ENCODE peak calls at places on chromosomes 12 and 14, in nine cellular contexts. One of them, this sample, is unnamed.

GRCh38 chr12:79673334-79673733 is 17.4 kb downstream of the PAWR start:
- DNase-seq in GM04503: no peak
- DNase-seq in activated naive CD4-positive, alpha-beta T cell treated with anti-CD3 and anti-CD28 coated beads, Interleukin-2, amount 50 U/mL, for 16 hours: no peak
- DNase-seq in GM13977: no peak
- DNase-seq in NCI-H774: no peak
- DNase-seq in AG09319: no peak
- DNase-seq in SHP77: peak; percentile 30
- DNase-seq in MCF 10A: no peak
- DNase-seq in putamen: no peak
- DNase-seq in this sample: no peak

GRCh38 chr12:2634481-2634880 is 160.3 kb upstream of the FKBP4 start:
- DNase-seq in GM04503: no peak
- DNase-seq in MCF 10A: no peak
- DNase-seq in AG09319: no peak
- DNase-seq in activated naive CD4-positive, alpha-beta T cell treated with anti-CD3 and anti-CD28 coated beads, Interleukin-2, amount 50 U/mL, for 16 hours: no peak
- DNase-seq in SHP77: no peak
- DNase-seq in NCI-H774: no peak
- DNase-seq in putamen: no peak
- DNase-seq in GM13977: no peak
- DNase-seq in this sample: no peak

GRCh38 chr14:90698379-90698869 is 117.8 kb downstream of the TTC7B start:
- DNase-seq in GM13977: no peak
- DNase-seq in SHP77: peak; percentile 75
- DNase-seq in NCI-H774: no peak
- DNase-seq in GM04503: peak; percentile 33
- DNase-seq in putamen: peak; percentile 79
- DNase-seq in AG09319: no peak
- DNase-seq in activated naive CD4-positive, alpha-beta T cell treated with anti-CD3 and anti-CD28 coated beads, Interleukin-2, amount 50 U/mL, for 16 hours: no peak
- DNase-seq in MCF 10A: no peak
- DNase-seq in this sample: no peak

GRCh38 chr14:90536511-90537191 is 139.8 kb downstream of the CALM1 start:
- DNase-seq in putamen: no peak
- DNase-seq in AG09319: no peak
- DNase-seq in activated naive CD4-positive, alpha-beta T cell treated with anti-CD3 and anti-CD28 coated beads, Interleukin-2, amount 50 U/mL, for 16 hours: no peak
- DNase-seq in MCF 10A: no peak
- DNase-seq in GM13977: no peak
- DNase-seq in GM04503: no peak
- DNase-seq in SHP77: no peak
- DNase-seq in NCI-H774: no peak
- DNase-seq in this sample: no peak

GRCh38 chr12:52081263-52081733 is 1.8 kb downstream of the SMIM41 start:
- DNase-seq in NCI-H774: no peak
- DNase-seq in AG09319: no peak
- DNase-seq in MCF 10A: no peak
- DNase-seq in putamen: no peak
- DNase-seq in activated naive CD4-positive, alpha-beta T cell treated with anti-CD3 and anti-CD28 coated beads, Interleukin-2, amount 50 U/mL, for 16 hours: no peak
- DNase-seq in GM04503: no peak
- DNase-seq in GM13977: peak; percentile 67
- DNase-seq in SHP77: peak; percentile 89
- DNase-seq in this sample: no peak

GRCh38 chr12:95114766-95115450 is 41.5 kb upstream of the NR2C1 start:
- DNase-seq in GM13977: no peak
- DNase-seq in activated naive CD4-positive, alpha-beta T cell treated with anti-CD3 and anti-CD28 coated beads, Interleukin-2, amount 50 U/mL, for 16 hours: no peak
- DNase-seq in GM04503: no peak
- DNase-seq in MCF 10A: no peak
- DNase-seq in AG09319: no peak
- DNase-seq in NCI-H774: no peak
- DNase-seq in SHP77: no peak
- DNase-seq in putamen: no peak
- DNase-seq in this sample: no peak

GRCh38 chr12:10213168-10214130 is 772 bp downstream of the GABARAPL1 start:
- DNase-seq in MCF 10A: peak; percentile 75
- DNase-seq in putamen: peak; percentile 80
- DNase-seq in AG09319: peak; percentile 68
- DNase-seq in GM04503: no peak
- DNase-seq in GM13977: peak; percentile 74
- DNase-seq in activated naive CD4-positive, alpha-beta T cell treated with anti-CD3 and anti-CD28 coated beads, Interleukin-2, amount 50 U/mL, for 16 hours: peak; percentile 76
- DNase-seq in NCI-H774: peak; percentile 29
- DNase-seq in SHP77: peak; percentile 16
- DNase-seq in this sample: peak; percentile 85

GRCh38 chr14:72774141-72774540 is 119.8 kb downstream of the DPF3 start:
- DNase-seq in putamen: no peak
- DNase-seq in SHP77: no peak
- DNase-seq in AG09319: no peak
- DNase-seq in GM13977: no peak
- DNase-seq in NCI-H774: no peak
- DNase-seq in MCF 10A: no peak
- DNase-seq in GM04503: no peak
- DNase-seq in activated naive CD4-positive, alpha-beta T cell treated with anti-CD3 and anti-CD28 coated beads, Interleukin-2, amount 50 U/mL, for 16 hours: no peak
- DNase-seq in this sample: no peak

GRCh38 chr14:102255401-102256190 is 49.4 kb downstream of the MOK start:
- DNase-seq in putamen: no peak
- DNase-seq in activated naive CD4-positive, alpha-beta T cell treated with anti-CD3 and anti-CD28 coated beads, Interleukin-2, amount 50 U/mL, for 16 hours: no peak
- DNase-seq in MCF 10A: peak; percentile 37
- DNase-seq in SHP77: no peak
- DNase-seq in NCI-H774: no peak
- DNase-seq in GM04503: no peak
- DNase-seq in AG09319: no peak
- DNase-seq in GM13977: no peak
- DNase-seq in this sample: no peak

GRCh38 chr14:71626281-71626835 is 305.9 kb upstream of the RGS6 start:
- DNase-seq in NCI-H774: no peak
- DNase-seq in SHP77: no peak
- DNase-seq in GM13977: no peak
- DNase-seq in AG09319: no peak
- DNase-seq in GM04503: no peak
- DNase-seq in putamen: no peak
- DNase-seq in MCF 10A: no peak
- DNase-seq in activated naive CD4-positive, alpha-beta T cell treated with anti-CD3 and anti-CD28 coated beads, Interleukin-2, amount 50 U/mL, for 16 hours: no peak
- DNase-seq in this sample: no peak

GRCh38 chr12:43761535-43761934 is 2.8 kb downstream of the IRAK4 start:
- DNase-seq in NCI-H774: no peak
- DNase-seq in MCF 10A: no peak
- DNase-seq in GM04503: no peak
- DNase-seq in AG09319: no peak
- DNase-seq in GM13977: no peak
- DNase-seq in activated naive CD4-positive, alpha-beta T cell treated with anti-CD3 and anti-CD28 coated beads, Interleukin-2, amount 50 U/mL, for 16 hours: no peak
- DNase-seq in putamen: no peak
- DNase-seq in SHP77: no peak
- DNase-seq in this sample: no peak

GRCh38 chr12:89796798-89797382 is 88.3 kb upstream of the ATP2B1 start:
- DNase-seq in SHP77: no peak
- DNase-seq in NCI-H774: no peak
- DNase-seq in AG09319: no peak
- DNase-seq in activated naive CD4-positive, alpha-beta T cell treated with anti-CD3 and anti-CD28 coated beads, Interleukin-2, amount 50 U/mL, for 16 hours: no peak
- DNase-seq in putamen: no peak
- DNase-seq in GM13977: no peak
- DNase-seq in GM04503: no peak
- DNase-seq in MCF 10A: no peak
- DNase-seq in this sample: no peak

GRCh38 chr14:26255213-26255612 is 342.6 kb downstream of the NOVA1 start:
- DNase-seq in SHP77: no peak
- DNase-seq in activated naive CD4-positive, alpha-beta T cell treated with anti-CD3 and anti-CD28 coated beads, Interleukin-2, amount 50 U/mL, for 16 hours: no peak
- DNase-seq in GM04503: no peak
- DNase-seq in GM13977: no peak
- DNase-seq in MCF 10A: peak; percentile 8
- DNase-seq in AG09319: no peak
- DNase-seq in putamen: no peak
- DNase-seq in NCI-H774: no peak
- DNase-seq in this sample: peak; percentile 19

GRCh38 chr12:57216014-57216891 is at the start of gene NXPH4:
- DNase-seq in GM04503: no peak
- DNase-seq in GM13977: peak; percentile 83
- DNase-seq in MCF 10A: no peak
- DNase-seq in activated naive CD4-positive, alpha-beta T cell treated with anti-CD3 and anti-CD28 coated beads, Interleukin-2, amount 50 U/mL, for 16 hours: peak; percentile 68
- DNase-seq in SHP77: no peak
- DNase-seq in AG09319: no peak
- DNase-seq in NCI-H774: peak; percentile 57
- DNase-seq in putamen: no peak
- DNase-seq in this sample: peak; percentile 41

GRCh38 chr12:117144599-117144998 is 45.4 kb upstream of the TESC start:
- DNase-seq in MCF 10A: no peak
- DNase-seq in activated naive CD4-positive, alpha-beta T cell treated with anti-CD3 and anti-CD28 coated beads, Interleukin-2, amount 50 U/mL, for 16 hours: no peak
- DNase-seq in GM04503: no peak
- DNase-seq in NCI-H774: no peak
- DNase-seq in SHP77: no peak
- DNase-seq in putamen: peak; percentile 64
- DNase-seq in AG09319: no peak
- DNase-seq in GM13977: no peak
- DNase-seq in this sample: no peak

GRCh38 chr12:131098178-131098981 is 144.7 kb downstream of the ADGRD1 start:
- DNase-seq in putamen: no peak
- DNase-seq in NCI-H774: no peak
- DNase-seq in GM04503: no peak
- DNase-seq in GM13977: no peak
- DNase-seq in AG09319: no peak
- DNase-seq in activated naive CD4-positive, alpha-beta T cell treated with anti-CD3 and anti-CD28 coated beads, Interleukin-2, amount 50 U/mL, for 16 hours: no peak
- DNase-seq in MCF 10A: no peak
- DNase-seq in SHP77: no peak
- DNase-seq in this sample: no peak

GRCh38 chr12:48126953-48127630 is 7.9 kb downstream of the PFKM start:
- DNase-seq in GM13977: no peak
- DNase-seq in SHP77: no peak
- DNase-seq in NCI-H774: no peak
- DNase-seq in activated naive CD4-positive, alpha-beta T cell treated with anti-CD3 and anti-CD28 coated beads, Interleukin-2, amount 50 U/mL, for 16 hours: no peak
- DNase-seq in GM04503: no peak
- DNase-seq in MCF 10A: no peak
- DNase-seq in AG09319: no peak
- DNase-seq in putamen: no peak
- DNase-seq in this sample: no peak

GRCh38 chr12:47576256-47576655 is 129.6 kb downstream of the RPAP3 start:
- DNase-seq in MCF 10A: no peak
- DNase-seq in putamen: peak; percentile 58
- DNase-seq in GM13977: no peak
- DNase-seq in AG09319: no peak
- DNase-seq in activated naive CD4-positive, alpha-beta T cell treated with anti-CD3 and anti-CD28 coated beads, Interleukin-2, amount 50 U/mL, for 16 hours: no peak
- DNase-seq in SHP77: no peak
- DNase-seq in GM04503: no peak
- DNase-seq in NCI-H774: peak; percentile 50
- DNase-seq in this sample: no peak

GRCh38 chr14:92517761-92518160 is 4.2 kb downstream of the RIN3 start:
- DNase-seq in NCI-H774: no peak
- DNase-seq in putamen: no peak
- DNase-seq in AG09319: no peak
- DNase-seq in activated naive CD4-positive, alpha-beta T cell treated with anti-CD3 and anti-CD28 coated beads, Interleukin-2, amount 50 U/mL, for 16 hours: no peak
- DNase-seq in GM13977: no peak
- DNase-seq in MCF 10A: no peak
- DNase-seq in GM04503: no peak
- DNase-seq in SHP77: no peak
- DNase-seq in this sample: no peak

GRCh38 chr14:49692895-49693737 is at the start of gene KLHDC1:
- DNase-seq in NCI-H774: peak; percentile 43
- DNase-seq in activated naive CD4-positive, alpha-beta T cell treated with anti-CD3 and anti-CD28 coated beads, Interleukin-2, amount 50 U/mL, for 16 hours: peak; percentile 77
- DNase-seq in putamen: peak; percentile 88
- DNase-seq in SHP77: peak; percentile 19
- DNase-seq in GM04503: no peak
- DNase-seq in GM13977: peak; percentile 80
- DNase-seq in AG09319: peak; percentile 39
- DNase-seq in MCF 10A: peak; percentile 51
- DNase-seq in this sample: peak; percentile 74

GRCh38 chr12:82682851-82683261 is 3.9 kb upstream of the TMTC2 start:
- DNase-seq in AG09319: no peak
- DNase-seq in putamen: no peak
- DNase-seq in GM04503: no peak
- DNase-seq in GM13977: no peak
- DNase-seq in SHP77: no peak
- DNase-seq in NCI-H774: no peak
- DNase-seq in MCF 10A: peak; percentile 54
- DNase-seq in activated naive CD4-positive, alpha-beta T cell treated with anti-CD3 and anti-CD28 coated beads, Interleukin-2, amount 50 U/mL, for 16 hours: no peak
- DNase-seq in this sample: no peak

GRCh38 chr12:92079054-92079385 is 66.6 kb downstream of the BTG1 start:
- DNase-seq in MCF 10A: no peak
- DNase-seq in GM13977: no peak
- DNase-seq in NCI-H774: no peak
- DNase-seq in GM04503: peak; percentile 37
- DNase-seq in activated naive CD4-positive, alpha-beta T cell treated with anti-CD3 and anti-CD28 coated beads, Interleukin-2, amount 50 U/mL, for 16 hours: no peak
- DNase-seq in putamen: no peak
- DNase-seq in AG09319: no peak
- DNase-seq in SHP77: no peak
- DNase-seq in this sample: no peak

GRCh38 chr12:120119395-120119973 is 2.9 kb upstream of the RAB35 start:
- DNase-seq in GM04503: no peak
- DNase-seq in MCF 10A: peak; percentile 24
- DNase-seq in SHP77: no peak
- DNase-seq in GM13977: no peak
- DNase-seq in NCI-H774: no peak
- DNase-seq in AG09319: no peak
- DNase-seq in putamen: no peak
- DNase-seq in activated naive CD4-positive, alpha-beta T cell treated with anti-CD3 and anti-CD28 coated beads, Interleukin-2, amount 50 U/mL, for 16 hours: peak; percentile 45
- DNase-seq in this sample: no peak

GRCh38 chr14:96629558-96630222 is 127.5 kb downstream of the PAPOLA start:
- DNase-seq in GM13977: no peak
- DNase-seq in MCF 10A: no peak
- DNase-seq in GM04503: no peak
- DNase-seq in AG09319: no peak
- DNase-seq in SHP77: no peak
- DNase-seq in activated naive CD4-positive, alpha-beta T cell treated with anti-CD3 and anti-CD28 coated beads, Interleukin-2, amount 50 U/mL, for 16 hours: no peak
- DNase-seq in putamen: no peak
- DNase-seq in NCI-H774: no peak
- DNase-seq in this sample: no peak

GRCh38 chr12:117033382-117034045 is 65.7 kb downstream of the TESC start:
- DNase-seq in MCF 10A: no peak
- DNase-seq in putamen: peak; percentile 74
- DNase-seq in activated naive CD4-positive, alpha-beta T cell treated with anti-CD3 and anti-CD28 coated beads, Interleukin-2, amount 50 U/mL, for 16 hours: no peak
- DNase-seq in NCI-H774: no peak
- DNase-seq in AG09319: no peak
- DNase-seq in GM04503: no peak
- DNase-seq in GM13977: no peak
- DNase-seq in SHP77: no peak
- DNase-seq in this sample: no peak

GRCh38 chr12:1593232-1594044 is 943 bp downstream of the FBXL14 start:
- DNase-seq in GM13977: peak; percentile 36
- DNase-seq in activated naive CD4-positive, alpha-beta T cell treated with anti-CD3 and anti-CD28 coated beads, Interleukin-2, amount 50 U/mL, for 16 hours: peak; percentile 62
- DNase-seq in SHP77: no peak
- DNase-seq in NCI-H774: peak; percentile 47
- DNase-seq in putamen: no peak
- DNase-seq in GM04503: no peak
- DNase-seq in AG09319: no peak
- DNase-seq in MCF 10A: peak; percentile 42
- DNase-seq in this sample: peak; percentile 68

GRCh38 chr14:50533806-50534205 is 1.4 kb upstream of the MAP4K5 start:
- DNase-seq in MCF 10A: no peak
- DNase-seq in activated naive CD4-positive, alpha-beta T cell treated with anti-CD3 and anti-CD28 coated beads, Interleukin-2, amount 50 U/mL, for 16 hours: no peak
- DNase-seq in GM13977: no peak
- DNase-seq in putamen: peak; percentile 91
- DNase-seq in SHP77: no peak
- DNase-seq in NCI-H774: no peak
- DNase-seq in AG09319: no peak
- DNase-seq in GM04503: no peak
- DNase-seq in this sample: no peak

GRCh38 chr12:848519-849191 is 96.3 kb downstream of the WNK1 start:
- DNase-seq in AG09319: no peak
- DNase-seq in activated naive CD4-positive, alpha-beta T cell treated with anti-CD3 and anti-CD28 coated beads, Interleukin-2, amount 50 U/mL, for 16 hours: no peak
- DNase-seq in putamen: no peak
- DNase-seq in MCF 10A: no peak
- DNase-seq in GM13977: peak; percentile 17
- DNase-seq in NCI-H774: no peak
- DNase-seq in SHP77: no peak
- DNase-seq in GM04503: no peak
- DNase-seq in this sample: no peak

GRCh38 chr12:100267603-100268281 is 765 bp downstream of the SCYL2 start:
- DNase-seq in GM04503: no peak
- DNase-seq in SHP77: no peak
- DNase-seq in MCF 10A: peak; percentile 40
- DNase-seq in AG09319: no peak
- DNase-seq in putamen: peak; percentile 12
- DNase-seq in NCI-H774: no peak
- DNase-seq in activated naive CD4-positive, alpha-beta T cell treated with anti-CD3 and anti-CD28 coated beads, Interleukin-2, amount 50 U/mL, for 16 hours: peak; percentile 14
- DNase-seq in GM13977: peak; percentile 29
- DNase-seq in this sample: peak; percentile 13

GRCh38 chr12:64137117-64137516 is 85.0 kb downstream of the KICS2 start:
- DNase-seq in GM13977: no peak
- DNase-seq in putamen: no peak
- DNase-seq in MCF 10A: no peak
- DNase-seq in GM04503: no peak
- DNase-seq in SHP77: no peak
- DNase-seq in AG09319: no peak
- DNase-seq in NCI-H774: no peak
- DNase-seq in activated naive CD4-positive, alpha-beta T cell treated with anti-CD3 and anti-CD28 coated beads, Interleukin-2, amount 50 U/mL, for 16 hours: no peak
- DNase-seq in this sample: no peak

GRCh38 chr14:33435911-33436310 is 497.2 kb downstream of the NPAS3 start:
- DNase-seq in GM13977: no peak
- DNase-seq in NCI-H774: no peak
- DNase-seq in activated naive CD4-positive, alpha-beta T cell treated with anti-CD3 and anti-CD28 coated beads, Interleukin-2, amount 50 U/mL, for 16 hours: no peak
- DNase-seq in putamen: no peak
- DNase-seq in MCF 10A: peak; percentile 84
- DNase-seq in SHP77: no peak
- DNase-seq in GM04503: peak; percentile 74
- DNase-seq in AG09319: no peak
- DNase-seq in this sample: no peak

This sample was measured in SW480.